ENCODE peak calls at places on chromosomes 1 and 21, in ten cellular contexts. I is cardiac muscle cell; Y is upper lobe of left lung; J is GM23248; Q is prostate gland; M is CD8-positive, alpha-beta T cell; Z is mucosa of descending colon; A is tibial nerve; R is A549; V is transverse colon. C is an unnamed sample.

GRCh38 chr1:222653178-222653827 is 35.4 kb downstream of the MIA3 start:
- DNase-seq in I (no peak), Y (no peak), J (no peak), Q (no peak), M (no peak), Z (no peak), A (no peak), R (no peak), V (peak; percentile 13), C (no peak)

GRCh38 chr1:209363112-209363511 is 220.4 kb upstream of the CAMK1G start:
- DNase-seq in I (no peak), Y (no peak), J (no peak), Q (peak; percentile 67), M (no peak), Z (no peak), A (no peak), R (no peak), V (no peak), C (no peak)

GRCh38 chr1:27763358-27763757 is 9.7 kb upstream of the STX12 start:
- DNase-seq in I (no peak), Y (no peak), J (no peak), Q (no peak), M (no peak), Z (no peak), A (no peak), R (no peak), V (no peak), C (no peak)

GRCh38 chr1:165501975-165502358 is 41.8 kb upstream of the LRRC52 start:
- DNase-seq in I (peak; percentile 5), Y (no peak), J (no peak), Q (no peak), M (no peak), Z (no peak), A (no peak), R (no peak), V (no peak), C (no peak)

GRCh38 chr1:66239834-66240233 is 294.1 kb upstream of the SGIP1 start:
- DNase-seq in I (no peak), Y (no peak), J (peak; percentile 42), Q (no peak), M (no peak), Z (no peak), A (no peak), R (no peak), V (no peak), C (no peak)

GRCh38 chr1:222889445-222889844 is 74.6 kb downstream of the DISP1 start:
- DNase-seq in I (no peak), Y (no peak), J (peak; percentile 32), Q (no peak), M (no peak), Z (no peak), A (no peak), R (no peak), V (no peak), C (no peak)

GRCh38 chr1:83641206-83641658 is 357.7 kb downstream of the TTLL7 start:
- DNase-seq in I (peak; percentile 50), Y (no peak), J (peak; percentile 33), Q (no peak), M (no peak), Z (no peak), A (peak; percentile 11), R (no peak), V (no peak), C (no peak)

GRCh38 chr1:204434116-204434755 is 22.6 kb upstream of the PPP1R15B start:
- DNase-seq in I (no peak), Y (no peak), J (no peak), Q (no peak), M (no peak), Z (no peak), A (no peak), R (no peak), V (no peak), C (no peak)

GRCh38 chr21:44955803-44956175 is 16.0 kb downstream of the SLX9 start:
- DNase-seq in I (no peak), Y (peak; percentile 64), J (no peak), Q (no peak), M (no peak), Z (peak; percentile 36), A (no peak), R (no peak), V (no peak), C (no peak)

GRCh38 chr21:36959020-36959835 is 7.2 kb downstream of the HLCS start:
- DNase-seq in I (no peak), Y (peak; percentile 51), J (no peak), Q (no peak), M (no peak), Z (no peak), A (no peak), R (no peak), V (no peak), C (no peak)

GRCh38 chr1:95309031-95309459 is 75.0 kb downstream of the RWDD3 start:
- DNase-seq in I (peak; percentile 55), Y (no peak), J (peak; percentile 57), Q (peak; percentile 19), M (no peak), Z (no peak), A (no peak), R (peak; percentile 8), V (no peak), C (no peak)

GRCh38 chr1:66981679-66982078 is 56.9 kb downstream of the MIER1 start:
- DNase-seq in I (peak; percentile 36), Y (no peak), J (peak; percentile 70), Q (no peak), M (peak; percentile 18), Z (no peak), A (peak; percentile 38), R (no peak), V (peak; percentile 28), C (no peak)

GRCh38 chr1:170929835-170930554 is 5.3 kb upstream of the MROH9 start:
- DNase-seq in I (peak; percentile 79), Y (no peak), J (peak; percentile 82), Q (peak; percentile 21), M (no peak), Z (no peak), A (peak; percentile 51), R (peak; percentile 66), V (no peak), C (no peak)

GRCh38 chr1:54120698-54121481 is 31.9 kb downstream of the CDCP2 start:
- DNase-seq in I (no peak), Y (no peak), J (peak; percentile 71), Q (no peak), M (no peak), Z (peak; percentile 54), A (no peak), R (peak; percentile 33), V (no peak), C (no peak)

DNA sequence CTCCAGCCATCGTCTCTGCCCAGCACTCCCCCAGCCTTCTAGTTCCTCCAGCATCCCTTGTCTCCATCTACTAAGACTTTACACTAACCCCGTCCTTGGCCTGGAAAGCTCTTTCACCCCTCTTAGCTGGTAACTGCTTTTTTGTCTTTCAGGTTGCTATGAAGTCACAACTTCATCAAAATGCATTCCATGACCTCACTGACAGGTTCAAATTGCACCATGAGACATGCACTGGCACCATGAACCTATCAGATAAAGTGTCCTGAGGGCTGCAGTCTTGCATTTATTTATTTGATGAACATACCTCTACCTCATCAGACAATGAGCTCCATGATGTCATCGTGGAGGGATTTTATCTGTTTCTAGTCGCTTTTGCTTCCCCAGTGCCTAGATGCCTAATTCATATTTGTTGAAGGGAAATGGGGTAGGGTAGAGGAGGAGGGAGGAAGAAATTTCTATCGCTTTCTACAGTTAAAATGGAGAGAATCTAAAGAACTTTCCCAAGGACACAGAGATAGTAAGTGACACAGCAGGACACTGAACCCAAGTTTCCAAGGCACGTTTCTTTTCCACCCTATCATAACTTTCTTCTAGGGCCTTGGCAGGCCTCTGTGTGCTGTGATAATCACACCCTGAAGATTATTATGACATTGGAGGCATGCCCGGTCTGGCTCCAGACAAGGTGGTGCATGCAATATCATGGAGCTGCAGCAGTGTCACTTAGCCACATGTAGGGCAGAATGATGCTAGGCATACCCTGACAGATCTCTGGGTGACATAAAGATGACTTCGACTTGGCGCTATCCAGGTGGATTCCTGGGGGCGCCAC is 69.6 kb downstream of the CD58 start:
- DNase-seq in I (no peak), Y (no peak), J (no peak), Q (no peak), M (no peak), Z (no peak), A (no peak), R (no peak), V (peak; percentile 52), C (no peak)
- H3K4me1 ChIP-seq in I (no peaks in the 10 kb centered on the region), Y (peaks cover 26% of the 10 kb centered on the region), J (peaks cover 29% of the 10 kb centered on the region), Q (no peaks in the 10 kb centered on the region), M (peaks cover 26% of the 10 kb centered on the region), Z (peaks cover 3% of the 10 kb centered on the region), A (no peaks in the 10 kb centered on the region), R (peaks cover 30% of the 10 kb centered on the region), V (peaks cover 49% of the 10 kb centered on the region), C (peaks cover 6% of the 10 kb centered on the region)

DNA sequence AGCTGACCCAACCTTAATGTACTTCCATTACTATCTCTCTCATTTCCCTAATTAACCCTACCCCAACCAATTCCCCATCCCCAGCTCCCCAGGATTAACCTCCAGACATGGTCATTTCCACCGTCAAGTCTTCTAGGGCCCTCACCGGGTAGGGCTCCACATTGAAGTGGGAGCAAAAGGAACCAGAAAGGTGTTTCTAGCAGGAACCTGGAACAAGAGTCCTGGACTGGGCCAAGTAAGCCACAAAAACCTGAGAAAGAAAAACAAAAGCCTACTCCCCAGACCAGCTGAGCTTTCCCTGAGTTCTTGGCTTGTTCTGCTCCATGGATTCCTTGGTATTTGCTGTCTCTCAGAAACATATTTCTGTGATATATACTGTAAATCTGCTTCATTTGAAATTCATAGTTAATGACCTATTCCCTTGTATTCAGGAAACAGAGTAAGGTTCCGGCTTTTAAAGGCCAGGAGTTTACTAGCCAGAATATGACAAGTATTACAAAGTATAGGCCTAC is 58.4 kb downstream of the SYF2 start:
- DNase-seq in I (no peak), Y (no peak), J (no peak), Q (no peak), M (no peak), Z (no peak), A (no peak), R (no peak), V (no peak), C (no peak)
- H3K4me1 ChIP-seq in I (no peaks in the 10 kb centered on the region), Y (no peaks in the 10 kb centered on the region), J (no peaks in the 10 kb centered on the region), Q (no peaks in the 10 kb centered on the region), M (no peaks in the 10 kb centered on the region), Z (peaks cover 8% of the 10 kb centered on the region), A (no peaks in the 10 kb centered on the region), R (peaks cover 6% of the 10 kb centered on the region), V (peaks cover 7% of the 10 kb centered on the region), C (no peaks in the 10 kb centered on the region)

DNA sequence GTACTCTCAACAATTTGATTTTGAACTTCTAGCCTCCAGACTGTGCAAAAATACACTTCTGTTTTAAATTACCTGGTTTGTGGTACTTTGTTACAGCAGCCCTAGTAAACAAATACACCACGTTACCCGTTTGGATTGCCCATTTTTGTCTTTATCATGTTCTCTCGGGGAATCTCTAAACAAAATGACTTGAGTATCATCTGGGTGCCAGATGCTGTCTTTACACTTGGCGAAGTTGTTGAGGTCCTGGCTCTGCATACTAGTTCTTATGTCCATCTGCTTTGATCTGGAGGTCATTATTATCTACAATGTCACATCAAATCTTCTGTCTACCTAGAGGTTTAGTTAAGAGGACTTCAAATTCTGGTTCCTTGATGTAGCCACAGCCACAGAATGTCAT is 142.4 kb upstream of the NRIP1 start:
- DNase-seq in I (no peak), Y (no peak), J (no peak), Q (no peak), M (no peak), Z (no peak), A (no peak), R (no peak), V (no peak), C (no peak)
- H3K4me1 ChIP-seq in I (peaks cover 33% of the 10 kb centered on the region), Y (no peaks in the 10 kb centered on the region), J (peaks cover 11% of the 10 kb centered on the region), Q (no peaks in the 10 kb centered on the region), M (no peaks in the 10 kb centered on the region), Z (peaks cover 2% of the 10 kb centered on the region), A (no peaks in the 10 kb centered on the region), R (peaks cover 56% of the 10 kb centered on the region), V (peaks cover 7% of the 10 kb centered on the region), C (peaks cover 4% of the 10 kb centered on the region)

GRCh38 chr1:234969011-234969441 is 159.6 kb downstream of the TOMM20 start:
- DNase-seq in I (no peak), Y (no peak), J (no peak), Q (no peak), M (no peak), Z (no peak), A (no peak), R (no peak), V (no peak), C (no peak)
- H3K4me1 ChIP-seq in I (peaks cover 32% of the 10 kb centered on the region), Y (peaks cover 44% of the 10 kb centered on the region), J (peaks cover 44% of the 10 kb centered on the region), Q (peaks cover 9% of the 10 kb centered on the region), M (peaks cover 28% of the 10 kb centered on the region), Z (peaks cover 36% of the 10 kb centered on the region), A (peaks cover 39% of the 10 kb centered on the region), R (peaks cover 69% of the 10 kb centered on the region), V (peaks cover 69% of the 10 kb centered on the region), C (peaks cover 32% of the 10 kb centered on the region)

C was measured in tibial artery.